ENCODE peak calls at places on chromosomes 7 and 10, in seven cellular contexts. One of them, this sample, is unnamed. For H3K27me3, the result is how much of the 10 kb centered on the place peaks cover.

GRCh38 chr7:29873644-29874294 is 67.5 kb downstream of the WIPF3 start:
- DNase-seq in mammary epithelial cell: no peak
- DNase-seq in K562: no peak
- DNase-seq in cardiac muscle cell: no peak
- DNase-seq in thoracic aorta: no peak
- DNase-seq in transverse colon: no peak
- DNase-seq in spleen: no peak
- DNase-seq in this sample: no peak

GRCh38 chr10:113038985-113039384 is 88.9 kb downstream of the TCF7L2 start:
- DNase-seq in K562: no peak
- DNase-seq in thoracic aorta: no peak
- DNase-seq in cardiac muscle cell: no peak
- DNase-seq in transverse colon: no peak
- DNase-seq in spleen: no peak
- DNase-seq in mammary epithelial cell: no peak
- DNase-seq in this sample: no peak

GRCh38 chr7:133510326-133511055 is 257.6 kb downstream of the EXOC4 start:
- DNase-seq in K562: no peak
- DNase-seq in spleen: no peak
- DNase-seq in thoracic aorta: no peak
- DNase-seq in cardiac muscle cell: peak
- DNase-seq in mammary epithelial cell: peak
- DNase-seq in transverse colon: no peak
- DNase-seq in this sample: no peak

GRCh38 chr7:26562841-26563240 is 271.2 kb downstream of the SNX10 start:
- DNase-seq in transverse colon: no peak
- DNase-seq in thoracic aorta: no peak
- DNase-seq in K562: no peak
- DNase-seq in cardiac muscle cell: no peak
- DNase-seq in spleen: no peak
- DNase-seq in mammary epithelial cell: no peak
- DNase-seq in this sample: no peak

GRCh38 chr7:47078241-47078640 is 503.7 kb downstream of the TNS3 start:
- DNase-seq in transverse colon: no peak
- DNase-seq in thoracic aorta: no peak
- DNase-seq in cardiac muscle cell: no peak
- DNase-seq in spleen: no peak
- DNase-seq in K562: no peak
- DNase-seq in mammary epithelial cell: no peak
- DNase-seq in this sample: no peak

GRCh38 chr7:103343758-103344452 is 662 bp downstream of the DNAJC2 start:
- DNase-seq in mammary epithelial cell: peak
- DNase-seq in K562: no peak
- DNase-seq in transverse colon: peak
- DNase-seq in spleen: peak
- DNase-seq in cardiac muscle cell: peak
- DNase-seq in thoracic aorta: no peak
- DNase-seq in this sample: peak

GRCh38 chr10:108911814-108912541 is 1011.3 kb downstream of the XPNPEP1 start:
- DNase-seq in thoracic aorta: no peak
- DNase-seq in spleen: no peak
- DNase-seq in cardiac muscle cell: peak
- DNase-seq in mammary epithelial cell: peak
- DNase-seq in transverse colon: peak
- DNase-seq in K562: no peak
- DNase-seq in this sample: peak

GRCh38 chr7:33733865-33734650 is 171.3 kb upstream of the BMPER start:
- DNase-seq in spleen: peak
- DNase-seq in mammary epithelial cell: no peak
- DNase-seq in thoracic aorta: no peak
- DNase-seq in K562: no peak
- DNase-seq in cardiac muscle cell: peak
- DNase-seq in transverse colon: peak
- DNase-seq in this sample: no peak

GRCh38 chr10:24894728-24895127 is 57.7 kb downstream of the PRTFDC1 start:
- DNase-seq in thoracic aorta: no peak
- DNase-seq in K562: no peak
- DNase-seq in cardiac muscle cell: no peak
- DNase-seq in mammary epithelial cell: no peak
- DNase-seq in spleen: no peak
- DNase-seq in transverse colon: no peak
- DNase-seq in this sample: no peak

GRCh38 chr7:41630741-41631140 is 72.1 kb downstream of the INHBA start:
- DNase-seq in cardiac muscle cell: no peak
- DNase-seq in transverse colon: no peak
- DNase-seq in spleen: no peak
- DNase-seq in thoracic aorta: no peak
- DNase-seq in mammary epithelial cell: peak
- DNase-seq in K562: no peak
- DNase-seq in this sample: no peak

GRCh38 chr10:21675157-21675796 is 141.2 kb downstream of the MLLT10 start:
- DNase-seq in spleen: no peak
- DNase-seq in cardiac muscle cell: peak
- DNase-seq in mammary epithelial cell: peak
- DNase-seq in transverse colon: peak
- DNase-seq in thoracic aorta: no peak
- DNase-seq in K562: peak
- DNase-seq in this sample: no peak

GRCh38 chr7:3193721-3194120 is 107.3 kb upstream of the SDK1 start:
- DNase-seq in mammary epithelial cell: no peak
- DNase-seq in transverse colon: no peak
- DNase-seq in K562: no peak
- DNase-seq in thoracic aorta: no peak
- DNase-seq in cardiac muscle cell: no peak
- DNase-seq in spleen: no peak
- DNase-seq in this sample: no peak

GRCh38 chr10:97119058-97119832 is 66.5 kb downstream of the SLIT1 start:
- DNase-seq in K562: no peak
- DNase-seq in spleen: peak
- DNase-seq in transverse colon: no peak
- DNase-seq in cardiac muscle cell: no peak
- DNase-seq in mammary epithelial cell: no peak
- DNase-seq in thoracic aorta: no peak
- DNase-seq in this sample: no peak

GRCh38 chr10:100645609-100646008 is 99.8 kb upstream of the PAX2 start:
- DNase-seq in mammary epithelial cell: no peak
- DNase-seq in transverse colon: no peak
- DNase-seq in cardiac muscle cell: no peak
- DNase-seq in K562: no peak
- DNase-seq in spleen: no peak
- DNase-seq in thoracic aorta: no peak
- DNase-seq in this sample: no peak
- H3K27me3 ChIP-seq in mammary epithelial cell: under half
- H3K27me3 ChIP-seq in transverse colon: half or more
- H3K27me3 ChIP-seq in cardiac muscle cell: under half
- H3K27me3 ChIP-seq in K562: under half
- H3K27me3 ChIP-seq in spleen: under half
- H3K27me3 ChIP-seq in thoracic aorta: under half
- H3K27me3 ChIP-seq in this sample: half or more

DNA sequence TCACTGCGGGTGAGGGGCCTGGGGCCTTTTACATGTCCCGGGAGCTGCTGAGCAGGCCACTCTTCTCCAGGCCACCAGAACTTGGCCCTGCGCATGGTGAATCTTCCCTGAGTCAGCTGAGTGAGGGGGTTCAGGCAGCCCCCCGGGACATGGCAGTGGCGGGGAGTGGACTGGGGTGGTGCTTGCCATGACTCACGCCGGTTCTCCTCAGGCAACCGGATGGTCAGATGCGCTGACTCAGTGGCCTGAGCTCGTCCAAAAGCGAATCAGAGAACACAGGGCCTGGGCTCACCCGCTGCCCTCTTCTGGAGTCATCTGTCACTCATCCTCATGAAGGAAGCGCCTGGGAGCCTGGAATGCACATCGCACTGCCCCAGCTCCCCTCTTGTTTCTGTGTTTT is 33.5 kb downstream of the HTRA1 start:
- DNase-seq in transverse colon: no peak
- DNase-seq in mammary epithelial cell: peak
- DNase-seq in cardiac muscle cell: peak
- DNase-seq in thoracic aorta: peak
- DNase-seq in K562: no peak
- DNase-seq in spleen: no peak
- DNase-seq in this sample: no peak
- H3K27ac ChIP-seq in transverse colon: peak
- H3K27ac ChIP-seq in mammary epithelial cell: peak
- H3K27ac ChIP-seq in cardiac muscle cell: no peak
- H3K27ac ChIP-seq in thoracic aorta: peak
- H3K27ac ChIP-seq in K562: no peak
- H3K27ac ChIP-seq in spleen: peak
- H3K27ac ChIP-seq in this sample: no peak

GRCh38 chr7:136868496-136869005 is at the start of gene CHRM2:
- DNase-seq in thoracic aorta: no peak
- DNase-seq in cardiac muscle cell: peak
- DNase-seq in spleen: no peak
- DNase-seq in transverse colon: no peak
- DNase-seq in K562: no peak
- DNase-seq in mammary epithelial cell: peak
- DNase-seq in this sample: no peak
- H3K27me3 ChIP-seq in thoracic aorta: under half
- H3K27me3 ChIP-seq in cardiac muscle cell: under half
- H3K27me3 ChIP-seq in spleen: under half
- H3K27me3 ChIP-seq in transverse colon: under half
- H3K27me3 ChIP-seq in K562: under half
- H3K27me3 ChIP-seq in mammary epithelial cell: under half
- H3K27me3 ChIP-seq in this sample: under half

GRCh38 chr7:30986331-30986730 is 22.6 kb downstream of the GHRHR start:
- DNase-seq in spleen: no peak
- DNase-seq in K562: no peak
- DNase-seq in cardiac muscle cell: no peak
- DNase-seq in mammary epithelial cell: no peak
- DNase-seq in transverse colon: no peak
- DNase-seq in thoracic aorta: no peak
- DNase-seq in this sample: no peak
- H3K27ac ChIP-seq in spleen: no peak
- H3K27ac ChIP-seq in K562: no peak
- H3K27ac ChIP-seq in cardiac muscle cell: no peak
- H3K27ac ChIP-seq in mammary epithelial cell: no peak
- H3K27ac ChIP-seq in transverse colon: no peak
- H3K27ac ChIP-seq in thoracic aorta: no peak
- H3K27ac ChIP-seq in this sample: no peak

GRCh38 chr7:5429857-5430611 is 6.4 kb upstream of the TNRC18 start:
- DNase-seq in K562: no peak
- DNase-seq in thoracic aorta: no peak
- DNase-seq in mammary epithelial cell: peak
- DNase-seq in spleen: no peak
- DNase-seq in cardiac muscle cell: peak
- DNase-seq in transverse colon: peak
- DNase-seq in this sample: peak

GRCh38 chr7:5426226-5426475 is 2.5 kb upstream of the TNRC18 start:
- DNase-seq in transverse colon: no peak
- DNase-seq in thoracic aorta: no peak
- DNase-seq in cardiac muscle cell: no peak
- DNase-seq in mammary epithelial cell: no peak
- DNase-seq in K562: no peak
- DNase-seq in spleen: no peak
- DNase-seq in this sample: no peak

GRCh38 chr7:5430612-5430947 is 6.9 kb upstream of the TNRC18 start:
- DNase-seq in thoracic aorta: no peak
- DNase-seq in K562: no peak
- DNase-seq in transverse colon: no peak
- DNase-seq in spleen: no peak
- DNase-seq in cardiac muscle cell: no peak
- DNase-seq in mammary epithelial cell: no peak
- DNase-seq in this sample: no peak

GRCh38 chr7:5429253-5429856 is 5.7 kb upstream of the TNRC18 start:
- DNase-seq in cardiac muscle cell: peak
- DNase-seq in K562: peak
- DNase-seq in spleen: peak
- DNase-seq in thoracic aorta: no peak
- DNase-seq in mammary epithelial cell: peak
- DNase-seq in transverse colon: peak
- DNase-seq in this sample: no peak

DNA sequence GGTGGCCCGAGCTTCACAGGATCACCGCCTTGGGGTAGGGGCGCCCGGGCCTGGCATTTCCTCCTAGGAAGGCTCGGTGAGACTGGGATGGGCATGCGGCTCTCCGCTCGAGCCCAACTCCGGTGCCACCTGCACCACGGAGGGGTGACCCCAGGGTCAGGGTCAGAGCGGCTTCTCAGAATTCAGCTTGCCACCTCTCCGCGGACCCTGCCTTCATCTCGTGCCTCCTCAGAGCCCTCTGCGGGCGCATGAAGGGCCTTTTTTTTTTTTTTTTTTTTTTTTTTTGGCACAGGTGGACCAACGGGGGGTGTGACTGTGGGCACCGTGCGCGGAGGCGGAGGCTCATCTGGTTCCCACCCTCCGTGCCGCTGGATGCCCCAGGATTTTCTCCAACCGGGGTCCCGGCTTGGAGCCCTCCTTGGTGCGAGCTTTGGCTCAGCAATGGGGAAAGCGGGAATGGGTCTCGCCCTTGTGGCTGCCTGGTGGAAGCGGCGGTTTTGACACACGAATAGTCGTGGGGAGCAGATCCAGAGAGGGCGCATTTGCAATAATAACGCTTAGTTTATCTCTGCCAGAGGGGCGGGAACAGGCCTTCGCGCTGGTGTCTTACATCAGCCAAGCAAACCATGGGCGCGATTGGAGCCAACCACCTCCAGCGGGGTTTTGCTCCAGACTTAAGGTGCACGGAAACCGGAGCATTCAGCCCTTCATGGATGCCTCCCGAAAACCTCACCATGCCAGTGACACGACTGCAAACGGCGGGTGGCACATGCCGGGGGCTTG is 5.0 kb upstream of the TNRC18 start:
- DNase-seq in transverse colon: peak
- DNase-seq in mammary epithelial cell: peak
- DNase-seq in spleen: peak
- DNase-seq in thoracic aorta: no peak
- DNase-seq in K562: peak
- DNase-seq in cardiac muscle cell: peak
- DNase-seq in this sample: peak
- H3K27me3 ChIP-seq in transverse colon: under half
- H3K27me3 ChIP-seq in mammary epithelial cell: under half
- H3K27me3 ChIP-seq in spleen: under half
- H3K27me3 ChIP-seq in thoracic aorta: under half
- H3K27me3 ChIP-seq in K562: under half
- H3K27me3 ChIP-seq in cardiac muscle cell: under half
- H3K27me3 ChIP-seq in this sample: under half

This sample was measured in left lung.